ENCODE peak calls at places on chromosomes 11 and 22, in ten cellular contexts. Y is stimulated activated CD4-positive, alpha-beta T cell treated with anti-CD3 and anti-CD28 coated beads, Interleukin-2, amount 100 ng/mL, for 48 hours; B is LoVo; J is midbrain; X is activated T-helper 9 cell treated with anti-CD3 and anti-CD28 coated beads, Interleukin-2, amount 50 U/mL, for 16 hours; L is GM03348; G is kidney glomerular epithelial cell; A is activated CD4-positive, alpha-beta T cell treated with anti-CD3 and anti-CD28 coated beads, Interleukin-2, amount 50 U/mL, for 1 hour; P is germinal center; U is cardiac muscle cell. H is an unnamed sample.

GRCh38 chr22:33512961-33513360 is 407.3 kb downstream of the LARGE1 start:
- DNase-seq in B (no peak), A (no peak), L (no peak), X (no peak), P (no peak), Y (no peak), G (peak), U (no peak), J (no peak), H (no peak)

GRCh38 chr11:6681505-6681904 is 1.6 kb downstream of the MRPL17 start:
- DNase-seq in P (no peak), A (no peak), L (no peak), G (no peak), J (no peak), U (no peak), B (no peak), X (no peak), Y (no peak), H (no peak)

GRCh38 chr11:57357827-57358226 is 19.7 kb downstream of the P2RX3 start:
- DNase-seq in P (no peak), Y (no peak), U (peak), A (no peak), X (no peak), L (peak), J (no peak), B (no peak), G (no peak), H (no peak)

GRCh38 chr11:44530413-44531115 is 34.9 kb upstream of the CD82 start:
- DNase-seq in Y (peak), U (peak), A (no peak), X (no peak), G (no peak), J (no peak), B (no peak), L (no peak), P (no peak), H (no peak)

GRCh38 chr11:44110231-44110679 is 14.8 kb downstream of the EXT2 start:
- DNase-seq in L (peak), Y (peak), J (peak), G (peak), P (peak), X (peak), A (peak), U (peak), B (peak), H (peak)

GRCh38 chr22:29478326-29479276 is 1.4 kb upstream of the NEFH start:
- DNase-seq in Y (no peak), X (no peak), B (no peak), A (peak), P (no peak), G (no peak), L (peak), U (peak), J (no peak), H (peak)

GRCh38 chr22:29689872-29690213 is 30.0 kb upstream of the CABP7 start:
- DNase-seq in U (peak), X (no peak), G (no peak), L (peak), B (no peak), J (peak), A (peak), Y (peak), P (peak), H (peak)

GRCh38 chr11:47566166-47566546 is 757 bp downstream of the PTPMT1 start:
- DNase-seq in A (peak), L (no peak), G (no peak), J (no peak), B (no peak), U (no peak), P (no peak), X (no peak), Y (no peak), H (no peak)

GRCh38 chr22:28600546-28601143 is 79.0 kb downstream of the TTC28 start:
- DNase-seq in U (peak), B (peak), X (no peak), J (peak), L (peak), A (no peak), G (peak), Y (peak), P (peak), H (peak)

GRCh38 chr11:46363455-46363920 is 16.2 kb downstream of the DGKZ start:
- DNase-seq in L (no peak), Y (no peak), B (no peak), U (no peak), G (no peak), X (no peak), P (no peak), A (no peak), J (peak), H (no peak)

GRCh38 chr11:83157755-83158473 is 983 bp downstream of the PCF11 start:
- DNase-seq in G (peak), Y (peak), X (peak), P (peak), J (peak), U (peak), L (peak), B (peak), A (peak), H (peak)

GRCh38 chr11:29343465-29344333 is 673.1 kb downstream of the KCNA4 start:
- DNase-seq in J (peak), G (peak), U (peak), L (peak), X (no peak), P (peak), Y (peak), B (peak), A (peak), H (peak)

GRCh38 chr11:55172734-55173415 is 89.1 kb upstream of the TRIM48 start:
- DNase-seq in U (no peak), L (no peak), B (no peak), X (no peak), Y (no peak), P (no peak), A (no peak), G (no peak), J (no peak), H (no peak)

GRCh38 chr11:130555251-130555841 is 106.9 kb downstream of the ADAMTS15 start:
- DNase-seq in L (peak), J (no peak), A (no peak), G (no peak), U (peak), Y (no peak), P (no peak), X (no peak), B (no peak), H (no peak)